ENCODE peak calls at places on chromosomes 1 and 21, in four cellular contexts. H is spleen, Y is dorsolateral prefrontal cortex, S is heart left ventricle. B is an unnamed sample.
A peak's percentile ranks its signal among the peaks of the same experiment; 100 is the strongest.

GRCh38 chr1:182726941-182727340 is 42.6 kb upstream of the RGS8 start:
- DNase-seq in H (no peak), Y (no peak), S (no peak), B (no peak)

GRCh38 chr1:198577444-198577843 is 37.0 kb upstream of the ATP6V1G3 start:
- DNase-seq in H (no peak), Y (no peak), S (no peak), B (no peak)

GRCh38 chr21:14712121-14712520 is 166.0 kb upstream of the SAMSN1 start:
- DNase-seq in H (no peak), Y (no peak), S (no peak), B (no peak)

GRCh38 chr1:206805357-206805756 is 33.1 kb upstream of the IL10 start:
- DNase-seq in H (no peak), Y (no peak), S (no peak), B (no peak)

GRCh38 chr1:185073725-185074124 is 28.4 kb downstream of the RNF2 start:
- DNase-seq in H (no peak), Y (no peak), S (no peak), B (no peak)

GRCh38 chr21:31665397-31665796 is 5.9 kb downstream of the SOD1 start:
- DNase-seq in H (no peak), Y (peak; percentile 66), S (no peak), B (no peak)

GRCh38 chr1:187931781-187932180 is 1103.0 kb downstream of the PLA2G4A start:
- DNase-seq in H (no peak), Y (no peak), S (no peak), B (no peak)

GRCh38 chr1:84883286-84883685 is 9.7 kb downstream of the LPAR3 start:
- DNase-seq in H (no peak), Y (no peak), S (no peak), B (no peak)

GRCh38 chr1:153356392-153357075 is 1.1 kb upstream of the S100A9 start:
- DNase-seq in H (peak; percentile 78), Y (no peak), S (no peak), B (no peak)

GRCh38 chr1:233075045-233075444 is 124.6 kb downstream of the NTPCR start:
- DNase-seq in H (no peak), Y (no peak), S (no peak), B (no peak)

GRCh38 chr1:1680912-1681273 is 11.7 kb downstream of the SLC35E2B start:
- DNase-seq in H (peak; percentile 32), Y (peak; percentile 47), S (no peak), B (no peak)

GRCh38 chr21:40019076-40019475 is 151.8 kb downstream of the PCP4 start:
- DNase-seq in H (no peak), Y (no peak), S (no peak), B (no peak)

GRCh38 chr1:181061891-181062777 is 26.4 kb upstream of the IER5 start:
- DNase-seq in H (peak; percentile 85), Y (no peak), S (peak; percentile 40), B (no peak)

GRCh38 chr1:223338811-223339746 is 24.9 kb downstream of the SUSD4 start:
- DNase-seq in H (no peak), Y (no peak), S (no peak), B (no peak)

GRCh38 chr1:221237587-221237986 is 358.3 kb downstream of the HLX start:
- DNase-seq in H (no peak), Y (no peak), S (no peak), B (no peak)

DNA sequence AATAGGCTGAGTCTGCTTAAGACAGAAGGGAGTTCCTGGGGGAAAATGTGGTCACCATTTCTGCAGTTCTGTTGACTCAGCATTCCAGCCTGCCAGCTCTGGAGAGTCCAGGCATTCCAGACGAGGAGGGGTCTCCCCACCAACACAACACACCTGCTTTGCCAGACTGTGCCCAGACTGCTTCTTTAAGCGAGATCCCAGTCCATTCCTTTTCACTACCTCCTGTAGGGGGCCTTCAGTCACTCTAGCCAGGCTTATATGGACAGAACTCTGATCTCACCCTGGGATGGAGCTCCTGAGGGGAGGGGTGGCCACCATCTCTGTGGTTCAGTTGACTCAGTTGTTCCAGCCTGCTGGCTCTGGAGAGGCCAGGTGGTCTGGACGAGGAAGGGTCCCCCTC is 48.5 kb downstream of the UBE2U start:
- DNase-seq in H (no peak), Y (no peak), S (no peak), B (no peak)
- TF ChIP-seq CTCF in H (no peak), Y (no peak), S (no peak), B (no peak)

GRCh38 chr1:23394664-23395063 is 25.0 kb upstream of the ZNF436 start:
- DNase-seq in H (peak; percentile 82), Y (peak; percentile 54), S (peak; percentile 90), B (no peak)
- TF ChIP-seq CTCF in H (no peak), Y (no peak), S (no peak), B (no peak)

DNA sequence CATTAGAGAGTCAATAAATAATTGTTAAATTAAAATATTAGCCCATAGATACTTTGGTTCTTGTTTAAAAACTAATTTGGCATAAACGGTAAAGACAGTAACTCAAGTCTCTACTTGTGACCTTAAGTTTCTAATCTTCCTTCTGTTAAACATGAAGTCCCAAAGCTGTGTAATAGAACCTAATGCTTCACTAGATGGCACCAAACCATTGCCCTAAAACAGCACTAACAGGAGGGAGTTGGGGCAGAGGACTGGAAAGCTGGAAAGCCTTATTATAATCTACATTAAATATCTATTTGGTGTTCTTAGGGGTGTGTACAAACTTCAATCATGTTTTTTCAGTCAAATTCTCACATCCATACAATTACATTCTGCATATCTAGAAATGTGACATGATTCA is 176.6 kb downstream of the OLFM3 start:
- DNase-seq in H (no peak), Y (no peak), S (no peak), B (no peak)
- TF ChIP-seq CTCF in H (no peak), Y (no peak), S (peak; percentile 38), B (no peak)

DNA sequence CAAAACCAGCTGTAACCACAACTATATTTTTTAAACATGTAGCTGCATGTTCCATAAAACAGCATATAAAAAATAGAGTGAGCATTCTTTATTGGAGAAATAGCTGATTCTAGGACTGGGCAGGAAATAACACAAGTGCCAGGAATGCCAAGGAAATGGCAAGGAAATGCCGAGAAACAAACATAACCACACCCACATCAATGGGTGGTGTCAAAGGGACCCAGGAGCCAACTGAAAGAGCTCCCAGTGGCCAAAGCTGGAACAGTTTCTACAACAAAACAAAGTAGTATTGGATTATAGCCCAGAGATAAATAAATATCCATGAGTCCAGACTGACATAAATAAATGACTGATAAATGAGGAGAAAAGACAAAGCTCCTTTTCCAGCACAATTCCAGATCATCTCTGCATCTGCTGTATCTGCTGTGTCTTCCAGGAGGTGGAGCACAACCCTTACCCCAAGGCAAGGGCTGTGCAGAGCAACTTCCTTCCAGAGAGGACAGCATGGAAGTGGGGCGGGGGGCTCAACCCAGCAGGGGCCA is 28.1 kb downstream of the ADARB1 start:
- DNase-seq in H (no peak), Y (no peak), S (no peak), B (no peak)
- TF ChIP-seq CTCF in H (no peak), Y (peak; percentile 13), S (peak; percentile 42), B (no peak)

GRCh38 chr1:161132410-161133219 is at the start of gene DEDD:
- DNase-seq in H (peak; percentile 97), Y (peak; percentile 97), S (peak; percentile 96), B (peak; percentile 65)
- TF ChIP-seq CTCF in H (no peak), Y (peak; percentile 31), S (no peak), B (no peak)

GRCh38 chr1:55444660-55445059 is 229.5 kb upstream of the USP24 start:
- DNase-seq in H (no peak), Y (no peak), S (no peak), B (no peak)

GRCh38 chr1:55445416-55445815 is 230.3 kb upstream of the USP24 start:
- DNase-seq in H (no peak), Y (no peak), S (no peak), B (no peak)

GRCh38 chr1:55441474-55441873 is 226.3 kb upstream of the USP24 start:
- DNase-seq in H (no peak), Y (no peak), S (no peak), B (no peak)

GRCh38 chr1:55446351-55446750 is 231.2 kb upstream of the USP24 start:
- DNase-seq in H (no peak), Y (no peak), S (no peak), B (no peak)

GRCh38 chr1:55443175-55443933 is 228.2 kb upstream of the USP24 start:
- DNase-seq in H (no peak), Y (peak; percentile 21), S (peak; percentile 86), B (peak; percentile 56)
- TF ChIP-seq CTCF in H (no peak), Y (no peak), S (no peak), B (no peak)